ENCODE peak calls at places on chromosomes 3 and 15, in seven cellular contexts. T, X, B, R, G, U and S are unnamed samples.

GRCh38 chr15:82679626-82680199 is 30.0 kb downstream of the AP3B2 start:
- DNase-seq in G (no peak), B (no peak), T (no peak), R (no peak), X (no peak), U (no peak), S (no peak)

GRCh38 chr15:32643907-32644445 is 2.5 kb downstream of the SCG5 start:
- DNase-seq in U (no peak), R (no peak), X (no peak), B (peak), G (no peak), T (no peak), S (no peak)

GRCh38 chr15:67090297-67091072 is 25.1 kb downstream of the SMAD3 start:
- DNase-seq in T (no peak), U (no peak), G (no peak), X (no peak), B (no peak), R (no peak), S (no peak)

GRCh38 chr3:51887620-51888019 is 12.2 kb upstream of the IQCF5 start:
- DNase-seq in T (no peak), B (no peak), G (no peak), U (no peak), X (no peak), R (no peak), S (no peak)

GRCh38 chr15:28094732-28095521 is 4.2 kb downstream of the OCA2 start:
- DNase-seq in T (no peak), R (no peak), X (no peak), U (no peak), G (no peak), B (no peak), S (no peak)

GRCh38 chr15:78073026-78073425 is 4.5 kb downstream of the TBC1D2B start:
- DNase-seq in R (no peak), T (no peak), U (no peak), G (no peak), B (no peak), X (no peak), S (no peak)

GRCh38 chr3:102129774-102130608 is 280.7 kb downstream of the NFKBIZ start:
- DNase-seq in B (peak), U (peak), T (peak), X (no peak), G (peak), R (no peak), S (no peak)

GRCh38 chr15:88015228-88015860 is 241.2 kb downstream of the NTRK3 start:
- DNase-seq in B (no peak), T (no peak), U (no peak), R (no peak), X (no peak), G (no peak), S (no peak)

GRCh38 chr15:66702035-66702769 is at the start of gene SMAD6:
- DNase-seq in G (peak), R (peak), B (peak), U (peak), X (peak), T (peak), S (peak)